ENCODE peak calls at places on chromosomes 12 and 14, in four cellular contexts. U is adrenal gland, Z is upper lobe of right lung, K is lower leg skin. Q is an unnamed sample.
A peak's percentile ranks its signal among the peaks of the same experiment; 100 is the strongest.

GRCh38 chr12:32307352-32307751 is 92.0 kb upstream of the FGD4 start:
- DNase-seq in U (no peak), Z (no peak), K (no peak), Q (no peak)

GRCh38 chr12:53989227-53990113 is 4.5 kb downstream of the HOXC10 start:
- DNase-seq in U (no peak), Z (no peak), K (no peak), Q (no peak)

GRCh38 chr12:22978962-22979361 is 354.0 kb downstream of the ETNK1 start:
- DNase-seq in U (no peak), Z (no peak), K (no peak), Q (no peak)

GRCh38 chr14:105380656-105381210 is 17.6 kb upstream of the TEX22 start:
- DNase-seq in U (no peak), Z (no peak), K (no peak), Q (no peak)

GRCh38 chr12:132593938-132594358 is 16.4 kb downstream of the LRCOL1 start:
- DNase-seq in U (peak; percentile 92), Z (peak; percentile 92), K (peak; percentile 67), Q (no peak)

GRCh38 chr12:9928607-9929006 is 3.6 kb downstream of the CLEC2A start:
- DNase-seq in U (no peak), Z (no peak), K (no peak), Q (no peak)

GRCh38 chr14:22460461-22461195 is 128.4 kb downstream of the DAD1 start:
- DNase-seq in U (no peak), Z (no peak), K (no peak), Q (no peak)

GRCh38 chr12:115937345-115937744 is 340.1 kb downstream of the MED13L start:
- DNase-seq in U (no peak), Z (no peak), K (no peak), Q (no peak)

GRCh38 chr14:78530078-78530477 is 359.9 kb downstream of the NRXN3 start:
- DNase-seq in U (no peak), Z (no peak), K (no peak), Q (no peak)

DNA sequence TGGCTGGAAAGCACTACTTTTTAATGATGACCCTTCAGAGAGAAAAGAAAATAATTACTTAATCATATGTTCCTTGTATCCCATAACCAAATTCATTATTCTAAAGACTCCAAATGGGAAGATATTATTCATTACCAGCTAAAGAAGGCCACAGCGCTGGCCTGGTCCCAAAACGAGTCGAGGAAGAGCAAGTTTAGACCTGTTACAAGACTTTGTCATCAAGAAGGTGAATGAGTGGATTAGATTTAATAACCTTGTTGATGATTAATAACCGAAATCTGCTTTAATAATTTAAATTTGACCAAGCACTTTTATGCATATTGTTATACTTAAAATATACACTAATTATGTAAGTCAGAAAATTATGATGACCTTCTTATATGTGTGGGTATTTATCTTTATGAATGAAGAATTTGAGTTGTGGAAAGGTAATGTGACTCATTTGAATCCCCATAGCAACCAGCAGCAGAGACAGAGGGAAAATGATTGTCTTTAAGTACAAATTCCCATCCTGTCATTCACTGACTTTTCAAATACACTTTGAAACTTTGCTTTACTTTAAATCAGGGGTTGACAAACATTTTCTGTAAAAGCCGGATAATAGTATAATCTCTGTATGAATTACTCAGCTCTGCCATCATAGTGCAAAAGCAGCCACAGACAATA is 200.3 kb upstream of the NPAS3 start:
- DNase-seq in U (no peak), Z (no peak), K (no peak), Q (no peak)
- TF ChIP-seq CTCF in U (no peak), Z (no peak), K (no peak), Q (no peak)

GRCh38 chr12:6868211-6869048 is 1.1 kb downstream of the TPI1 start:
- DNase-seq in U (no peak), Z (no peak), K (no peak), Q (no peak)
- TF ChIP-seq CTCF in U (no peak), Z (no peak), K (no peak), Q (no peak)

DNA sequence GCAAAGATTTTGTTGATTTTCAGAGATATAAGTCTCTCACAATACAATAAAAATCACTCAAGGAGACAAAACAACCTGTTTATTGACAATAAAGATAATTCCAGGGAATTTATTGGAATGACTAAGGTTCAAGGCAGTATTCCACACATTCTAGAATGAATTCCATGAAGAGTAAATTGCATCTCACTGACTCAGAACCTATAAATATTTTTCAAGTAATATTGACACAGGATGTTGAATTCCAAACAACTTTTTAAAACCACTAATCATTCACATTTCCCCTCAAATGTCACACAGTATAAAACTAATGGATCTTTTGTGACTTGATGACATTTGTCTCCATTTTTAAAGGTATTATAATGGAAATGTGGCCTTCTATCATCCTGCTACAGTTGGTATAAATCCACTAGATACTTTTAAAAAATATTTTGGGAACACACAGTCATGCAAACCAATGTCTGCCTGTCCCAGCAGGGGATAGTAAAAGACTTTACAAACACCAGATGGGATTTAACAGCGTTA is 42.1 kb upstream of the LGR5 start:
- DNase-seq in U (no peak), Z (no peak), K (no peak), Q (no peak)
- TF ChIP-seq CTCF in U (no peak), Z (no peak), K (no peak), Q (no peak)

GRCh38 chr14:89417469-89418225 is 614 bp upstream of the FOXN3 start:
- DNase-seq in U (peak; percentile 72), Z (peak; percentile 86), K (peak; percentile 71), Q (peak; percentile 47)
- TF ChIP-seq CTCF in U (peak; percentile 45), Z (peak; percentile 48), K (peak; percentile 8), Q (peak; percentile 31)

DNA sequence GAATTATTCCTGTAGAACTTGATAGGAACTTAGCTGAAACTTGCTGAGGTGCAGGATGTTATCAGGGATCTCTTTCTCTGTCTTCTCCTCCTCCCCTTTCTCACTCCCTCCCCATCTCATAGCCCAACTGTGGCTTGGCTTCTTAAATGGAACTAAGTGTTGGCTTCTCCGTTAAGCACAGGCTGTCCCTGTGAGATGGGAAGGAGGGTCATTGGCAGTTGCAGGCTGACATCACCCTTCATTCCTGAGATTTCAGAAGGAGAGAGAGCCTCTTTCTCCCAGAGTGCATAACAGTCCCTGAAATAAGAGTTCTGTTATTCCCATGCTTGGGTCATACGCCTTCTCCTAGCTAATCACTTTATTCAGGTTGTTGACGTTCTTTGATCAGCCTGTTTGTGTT is 162.0 kb downstream of the UNC79 start:
- DNase-seq in U (no peak), Z (no peak), K (no peak), Q (no peak)
- TF ChIP-seq CTCF in U (no peak), Z (no peak), K (no peak), Q (no peak)

DNA sequence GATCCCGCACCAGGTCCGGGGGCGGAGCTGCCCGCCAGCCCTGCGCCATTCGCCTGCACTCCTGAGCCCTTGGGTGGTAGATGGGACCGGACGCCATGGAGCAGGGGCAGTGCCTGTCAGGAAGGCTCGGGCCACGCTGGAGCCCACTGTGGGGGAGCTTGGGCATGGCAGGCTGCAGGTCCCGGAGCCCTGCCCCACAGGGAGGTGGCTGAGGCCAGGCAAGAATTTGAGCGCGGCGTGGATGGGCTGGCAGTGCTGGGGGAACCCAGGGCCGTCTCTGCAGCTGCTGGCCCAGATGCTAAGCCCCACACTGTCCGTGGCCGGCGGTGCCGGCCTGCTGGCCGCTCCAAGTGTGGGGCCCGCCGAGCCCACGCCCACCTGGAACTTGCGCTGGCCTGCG is 260.0 kb downstream of the NPAS3 start:
- DNase-seq in U (no peak), Z (no peak), K (no peak), Q (no peak)
- TF ChIP-seq CTCF in U (no peak), Z (no peak), K (no peak), Q (no peak)

DNA sequence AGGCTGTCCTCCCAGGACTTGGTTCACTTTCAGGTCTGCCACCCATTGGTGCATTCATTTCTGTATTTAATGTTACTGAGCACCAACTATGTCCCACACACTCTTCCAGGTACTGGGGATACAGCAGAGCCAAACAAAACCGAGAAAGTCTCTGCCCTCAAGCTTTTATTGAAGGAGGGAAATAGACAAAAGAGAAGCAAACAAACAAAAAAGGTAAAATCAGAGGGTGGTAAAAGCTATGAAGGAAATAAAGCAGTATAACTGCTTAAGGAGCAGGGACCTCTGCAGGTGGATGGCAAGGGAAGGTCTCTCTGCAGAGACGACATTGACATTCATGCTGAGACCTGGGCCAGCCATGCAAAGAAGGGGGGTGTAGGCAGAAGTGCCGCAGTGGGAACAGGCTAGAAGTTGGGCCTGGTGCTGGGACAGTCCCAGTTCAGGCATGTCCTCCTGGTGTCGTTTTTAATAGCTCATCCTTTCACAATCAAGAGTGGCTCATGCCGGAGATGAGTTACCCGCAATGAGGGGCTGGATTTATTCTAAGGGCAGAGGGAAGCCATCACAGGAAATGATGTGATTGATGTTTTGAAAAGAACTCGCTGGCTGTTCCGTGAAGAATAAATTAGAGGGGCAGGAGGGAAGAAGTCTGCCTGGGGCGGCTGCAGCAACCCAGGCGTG is 72.8 kb downstream of the IRF2BPL start:
- DNase-seq in U (peak; percentile 73), Z (no peak), K (peak; percentile 73), Q (peak; percentile 49)
- TF ChIP-seq CTCF in U (no peak), Z (no peak), K (no peak), Q (no peak)

GRCh38 chr12:51536159-51536558 is 54.9 kb upstream of the SCN8A start:
- DNase-seq in U (no peak), Z (no peak), K (no peak), Q (no peak)

GRCh38 chr12:51531982-51532497 is 59.0 kb upstream of the SCN8A start:
- DNase-seq in U (peak; percentile 68), Z (peak; percentile 76), K (peak; percentile 66), Q (peak; percentile 60)

GRCh38 chr12:51534216-51534615 is 56.8 kb upstream of the SCN8A start:
- DNase-seq in U (no peak), Z (no peak), K (no peak), Q (no peak)

GRCh38 chr12:51534675-51535074 is 56.4 kb upstream of the SCN8A start:
- DNase-seq in U (no peak), Z (no peak), K (no peak), Q (no peak)

GRCh38 chr12:51533799-51534198 is 57.2 kb upstream of the SCN8A start:
- DNase-seq in U (no peak), Z (no peak), K (no peak), Q (no peak)
- TF ChIP-seq CTCF in U (no peak), Z (no peak), K (no peak), Q (no peak)

GRCh38 chr12:124727922-124728321 is 135.7 kb downstream of the SCARB1 start:
- DNase-seq in U (no peak), Z (no peak), K (no peak), Q (no peak)
- TF ChIP-seq CTCF in U (no peak), Z (no peak), K (no peak), Q (no peak)

Q was measured in natural killer cell.